ENCODE peak calls at places on chromosome 1, in nine cellular contexts. G is CD8-positive, alpha-beta T cell; Z is GM10248; F is SK-N-SH; T is heart right ventricle; K is AG09319; Y is cardiac fibroblast; B is kidney; L is ovary. A is an unnamed sample.

GRCh38 chr1:114803001-114803400 is 22.5 kb upstream of the SIKE1 start:
- DNase-seq in Z (no peak), T (no peak), G (no peak), L (no peak), K (no peak), Y (no peak), F (no peak), B (no peak), A (no peak)

GRCh38 chr1:94011709-94012590 is 102.7 kb upstream of the GCLM start:
- DNase-seq in Z (no peak), F (no peak), T (no peak), K (no peak), L (no peak), G (no peak), Y (no peak), B (no peak), A (no peak)

GRCh38 chr1:87684786-87685185 is 356.1 kb downstream of the LMO4 start:
- DNase-seq in T (peak; percentile 14), Y (peak; percentile 78), K (no peak), L (peak; percentile 34), G (no peak), Z (no peak), B (no peak), F (no peak), A (no peak)

GRCh38 chr1:149885364-149886111 is 13.8 kb upstream of the BOLA1 start:
- DNase-seq in F (peak; percentile 54), G (peak; percentile 47), B (peak; percentile 95), K (no peak), Z (peak; percentile 56), Y (peak; percentile 92), T (peak; percentile 84), L (peak; percentile 89), A (no peak)

GRCh38 chr1:81760487-81761097 is 40.1 kb upstream of the ADGRL2 start:
- DNase-seq in G (no peak), T (no peak), Y (peak; percentile 66), K (peak; percentile 18), F (peak; percentile 5), B (no peak), Z (no peak), L (no peak), A (peak; percentile 7)

GRCh38 chr1:212450331-212450881 is 17.7 kb downstream of the NENF start:
- DNase-seq in T (peak; percentile 33), Y (no peak), F (peak; percentile 53), Z (no peak), B (no peak), L (no peak), K (peak; percentile 44), G (no peak), A (peak; percentile 17)

GRCh38 chr1:243388276-243388675 is 132.4 kb downstream of the SDCCAG8 start:
- DNase-seq in G (no peak), K (no peak), B (no peak), F (no peak), L (no peak), Z (no peak), T (no peak), Y (no peak), A (no peak)

GRCh38 chr1:177913762-177914540 is 55.9 kb downstream of the SEC16B start:
- DNase-seq in B (no peak), F (peak; percentile 16), T (no peak), G (no peak), Z (no peak), K (peak; percentile 20), Y (peak; percentile 46), L (no peak), A (no peak)

GRCh38 chr1:167915528-167916102 is 1.7 kb upstream of the ADCY10 start:
- DNase-seq in L (no peak), G (no peak), Y (no peak), B (no peak), K (no peak), Z (no peak), T (no peak), F (no peak), A (no peak)

DNA sequence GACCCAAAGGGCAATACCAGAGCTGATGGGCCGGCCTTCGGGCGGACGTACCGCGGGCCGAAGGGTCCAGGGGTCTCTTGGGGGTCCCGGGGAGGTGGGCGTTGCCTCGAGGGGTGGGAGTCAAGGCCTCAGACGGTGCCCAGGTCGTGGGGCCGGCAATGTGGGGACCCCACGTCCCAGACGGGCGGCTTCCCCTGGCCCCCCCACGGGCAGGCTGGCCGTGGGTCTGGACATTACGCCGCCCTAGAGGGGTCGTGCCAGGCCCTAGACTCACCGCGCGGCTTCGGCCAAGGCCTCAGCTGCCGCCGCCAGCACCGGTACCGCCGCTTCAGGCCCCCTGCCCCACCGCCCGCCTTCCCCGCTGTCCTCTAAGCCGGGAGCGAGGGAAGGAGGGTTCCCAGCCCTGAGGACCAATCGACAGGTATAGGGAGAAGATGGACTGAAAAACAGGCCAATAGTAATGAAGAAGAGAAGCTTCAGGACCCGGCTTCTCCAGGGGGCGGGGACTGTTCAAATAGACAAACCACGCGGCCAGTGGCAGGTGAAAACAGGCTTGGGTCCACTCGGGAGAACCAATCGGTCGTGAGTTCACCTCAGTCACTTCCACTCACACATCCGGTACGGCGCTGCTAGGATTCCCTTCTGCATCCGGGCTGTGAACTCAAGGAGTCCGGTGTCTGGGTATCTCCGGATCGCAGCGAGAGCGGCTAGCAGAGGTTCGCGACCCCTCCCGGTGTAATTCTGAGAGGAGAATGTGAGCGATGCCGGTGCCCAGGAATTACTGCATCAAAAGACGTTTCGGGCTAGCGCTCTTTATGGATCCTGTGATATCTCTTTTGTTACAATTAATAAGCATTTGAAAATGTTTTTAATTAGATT is at the start of gene MTOR:
- DNase-seq in L (peak; percentile 98), Y (peak; percentile 100), G (peak; percentile 92), K (peak; percentile 99), B (peak; percentile 99), T (peak; percentile 95), Z (peak; percentile 98), F (peak; percentile 98), A (peak; percentile 99)
- TF ChIP-seq CTCF in L (no peak), Y (peak; percentile 21), G (no peak), K (no peak), B (peak; percentile 11), T (no peak), Z (no peak), F (peak; percentile 42), A (peak; percentile 28)

GRCh38 chr1:119140177-119141019 is at the start of gene WARS2:
- DNase-seq in B (peak; percentile 98), T (peak; percentile 92), Z (peak; percentile 92), G (peak; percentile 88), F (peak; percentile 86), Y (peak; percentile 99), K (peak; percentile 93), L (peak; percentile 95), A (peak; percentile 92)
- TF ChIP-seq CTCF in B (no peak), T (peak; percentile 9), Z (no peak), G (no peak), F (no peak), Y (no peak), K (peak; percentile 21), L (no peak), A (peak; percentile 4)

GRCh38 chr1:68320349-68320748 is 88.0 kb upstream of the WLS start:
- DNase-seq in K (no peak), T (no peak), G (no peak), Y (no peak), Z (no peak), L (no peak), F (no peak), B (no peak), A (no peak)
- TF ChIP-seq CTCF in K (no peak), T (no peak), G (no peak), Y (no peak), Z (no peak), L (no peak), F (no peak), B (no peak), A (no peak)

GRCh38 chr1:60600532-60600931 is 481.8 kb upstream of the NFIA start:
- DNase-seq in F (no peak), B (no peak), L (no peak), Z (no peak), G (no peak), T (no peak), K (no peak), Y (no peak), A (no peak)

GRCh38 chr1:60598055-60598910 is 484.1 kb upstream of the NFIA start:
- DNase-seq in G (no peak), Z (no peak), F (no peak), Y (peak; percentile 33), K (no peak), T (no peak), B (no peak), L (no peak), A (no peak)

GRCh38 chr1:60591583-60591982 is 490.8 kb upstream of the NFIA start:
- DNase-seq in B (no peak), T (no peak), Y (no peak), Z (no peak), L (no peak), F (no peak), G (no peak), K (no peak), A (no peak)

DNA sequence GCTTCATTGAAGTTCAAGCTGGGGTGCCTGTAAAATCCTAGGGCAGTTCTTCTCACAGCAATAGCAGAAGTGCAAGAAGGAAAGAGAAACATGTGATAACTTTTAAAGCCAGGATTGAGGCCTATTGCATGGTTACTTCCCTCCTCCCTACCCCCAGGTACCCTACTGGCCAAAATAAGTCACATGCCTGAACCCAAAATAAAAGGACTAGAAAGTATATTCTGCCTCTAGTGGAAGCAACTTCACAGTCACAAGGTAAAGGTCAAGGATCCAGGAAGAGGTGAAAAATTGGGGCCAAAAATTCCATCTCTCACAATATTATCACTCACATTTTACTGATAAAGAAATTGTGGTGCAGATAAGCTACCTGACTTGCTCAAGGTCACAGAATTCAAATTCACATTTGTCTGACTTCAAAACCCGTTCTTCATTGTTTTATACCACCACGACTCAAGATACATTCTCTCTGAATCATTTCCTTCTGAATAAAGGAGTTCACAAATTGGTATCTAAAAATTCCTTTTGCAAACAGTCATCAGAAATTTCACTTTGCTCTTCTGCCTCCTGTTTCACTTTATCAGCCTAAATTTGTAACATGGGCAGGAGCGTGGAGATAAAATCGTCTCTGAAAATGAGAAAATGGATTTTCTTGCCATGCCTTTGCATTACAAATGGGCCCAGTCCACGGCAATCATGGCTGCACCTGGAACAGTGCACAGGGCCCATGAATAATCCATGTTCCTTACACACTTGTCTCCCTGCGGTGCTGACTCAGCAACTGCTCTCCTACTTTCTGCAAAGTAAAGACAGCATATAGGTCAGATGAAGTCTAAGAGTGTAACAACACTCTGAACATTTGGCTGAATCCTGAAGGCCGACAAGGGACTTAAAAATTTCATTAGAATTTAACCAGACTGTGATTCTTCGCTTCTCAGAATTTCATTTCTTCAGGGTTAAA is 485.3 kb upstream of the NFIA start:
- DNase-seq in F (no peak), G (no peak), L (no peak), Z (no peak), B (no peak), K (no peak), T (no peak), Y (peak; percentile 76), A (no peak)
- TF ChIP-seq CTCF in F (peak; percentile 38), G (no peak), L (no peak), Z (no peak), B (no peak), K (no peak), T (no peak), Y (peak; percentile 35), A (no peak)

GRCh38 chr1:230176871-230177411 is 109.9 kb downstream of the GALNT2 start:
- DNase-seq in Y (peak; percentile 71), F (peak; percentile 87), G (no peak), T (peak; percentile 72), K (no peak), Z (no peak), B (no peak), L (peak; percentile 80), A (no peak)
- TF ChIP-seq CTCF in Y (no peak), F (no peak), G (no peak), T (no peak), K (no peak), Z (no peak), B (no peak), L (no peak), A (no peak)

A was measured in AG09309.